ENCODE peak calls at places on chromosome 22, in eight cellular contexts. Z is NCI-H1105; K is activated naive CD4-positive, alpha-beta T cell; X is GM04503; Q is lung microvascular endothelial cell; B is nucleus accumbens; M is heart left ventricle; Y is fibroblast of pulmonary artery. H is an unnamed sample.

GRCh38 chr22:27258773-27259172 is 542.8 kb downstream of the MN1 start:
- DNase-seq in Z (no peak), K (no peak), X (no peak), Q (no peak), B (no peak), M (no peak), Y (no peak), H (no peak)

GRCh38 chr22:33271390-33272161 is 213.4 kb upstream of the SYN3 start:
- DNase-seq in Z (peak), K (no peak), X (no peak), Q (peak), B (peak), M (peak), Y (peak), H (no peak)

GRCh38 chr22:20312396-20313191 is 7.3 kb downstream of the DGCR6L start:
- DNase-seq in Z (no peak), K (no peak), X (no peak), Q (no peak), B (no peak), M (no peak), Y (no peak), H (no peak)

GRCh38 chr22:46054091-46054877 is 77.3 kb upstream of the WNT7B start:
- DNase-seq in Z (peak), K (no peak), X (no peak), Q (peak), B (peak), M (peak), Y (peak), H (peak)

GRCh38 chr22:20751185-20751851 is 22.6 kb upstream of the SERPIND1 start:
- DNase-seq in Z (no peak), K (no peak), X (no peak), Q (no peak), B (no peak), M (no peak), Y (no peak), H (peak)

GRCh38 chr22:40499187-40499753 is 128.9 kb downstream of the SGSM3 start:
- DNase-seq in Z (no peak), K (no peak), X (peak), Q (peak), B (no peak), M (no peak), Y (peak), H (peak)

GRCh38 chr22:50076646-50077624 is 8.3 kb downstream of the MLC1 start:
- DNase-seq in Z (no peak), K (no peak), X (no peak), Q (no peak), B (no peak), M (no peak), Y (no peak), H (no peak)

GRCh38 chr22:44318751-44319150 is 6.0 kb upstream of the SHISAL1 start:
- DNase-seq in Z (no peak), K (no peak), X (no peak), Q (no peak), B (no peak), M (no peak), Y (no peak), H (no peak)

GRCh38 chr22:25100972-25101371 is 98.7 kb upstream of the CRYBB3 start:
- DNase-seq in Z (no peak), K (no peak), X (no peak), Q (peak), B (no peak), M (no peak), Y (no peak), H (no peak)

GRCh38 chr22:26285632-26286031 is 116.4 kb downstream of the SEZ6L start:
- DNase-seq in Z (no peak), K (no peak), X (no peak), Q (no peak), B (no peak), M (no peak), Y (no peak), H (no peak)

GRCh38 chr22:28014141-28015055 is 95.3 kb upstream of the PITPNB start:
- DNase-seq in Z (peak), K (no peak), X (no peak), Q (no peak), B (no peak), M (no peak), Y (no peak), H (no peak)

GRCh38 chr22:27348634-27349033 is 452.9 kb downstream of the MN1 start:
- DNase-seq in Z (no peak), K (no peak), X (peak), Q (no peak), B (no peak), M (no peak), Y (peak), H (no peak)

GRCh38 chr22:25700996-25701815 is 40.8 kb upstream of the MYO18B start:
- DNase-seq in Z (no peak), K (no peak), X (no peak), Q (no peak), B (peak), M (peak), Y (no peak), H (no peak)

GRCh38 chr22:27995801-27996528 is 76.9 kb upstream of the PITPNB start:
- DNase-seq in Z (no peak), K (no peak), X (no peak), Q (no peak), B (no peak), M (no peak), Y (no peak), H (no peak)

GRCh38 chr22:37336474-37337028 is 54.2 kb downstream of the CYTH4 start:
- DNase-seq in Z (no peak), K (no peak), X (no peak), Q (no peak), B (no peak), M (no peak), Y (no peak), H (no peak)

GRCh38 chr22:21674611-21675010 is 8.8 kb downstream of the PPIL2 start:
- DNase-seq in Z (no peak), K (no peak), X (no peak), Q (no peak), B (no peak), M (no peak), Y (no peak), H (no peak)

GRCh38 chr22:50276143-50276542 is 6.0 kb upstream of the MAPK11 start:
- DNase-seq in Z (no peak), K (no peak), X (no peak), Q (peak), B (peak), M (no peak), Y (peak), H (peak)

GRCh38 chr22:50169774-50170341 is 673 bp upstream of the PANX2 start:
- DNase-seq in Z (no peak), K (no peak), X (no peak), Q (peak), B (no peak), M (no peak), Y (peak), H (peak)

GRCh38 chr22:27512283-27512761 is 289.2 kb downstream of the MN1 start:
- DNase-seq in Z (no peak), K (no peak), X (peak), Q (peak), B (no peak), M (peak), Y (peak), H (no peak)

H was measured in SK-MEL-5.